ENCODE peak calls at places on chromosomes 16 and 17, in eight cellular contexts. B is chondrocyte; G is tibial artery; T is CD4-positive, alpha-beta T cell; O is CD8-positive, alpha-beta T cell; R is AG04449; C is foreskin fibroblast; E is progenitor cell of endocrine pancreas. N is an unnamed sample.

GRCh38 chr17:2222301-2222700 is 81.3 kb downstream of the SMG6 start:
- DNase-seq in G (no peak), T (no peak), R (no peak), O (no peak), E (no peak), B (no peak), C (no peak), N (no peak)

GRCh38 chr16:56350491-56351405 is 74.6 kb downstream of the AMFR start:
- DNase-seq in C (no peak), O (no peak), G (peak), R (no peak), B (peak), E (no peak), T (no peak), N (no peak)

GRCh38 chr17:350706-351435 is 1.7 kb downstream of the RPH3AL start:
- DNase-seq in T (no peak), C (peak), O (no peak), B (no peak), E (no peak), G (peak), R (no peak), N (no peak)

GRCh38 chr17:77356109-77356689 is 215.4 kb downstream of the SEC14L1 start:
- DNase-seq in O (peak), G (no peak), T (no peak), R (no peak), E (no peak), B (peak), C (no peak), N (no peak)

GRCh38 chr16:19879241-19879792 is 5.3 kb downstream of the GPRC5B start:
- DNase-seq in C (no peak), G (no peak), T (no peak), O (no peak), B (no peak), E (no peak), R (no peak), N (no peak)

GRCh38 chr17:77479817-77480508 is 339.2 kb downstream of the SEC14L1 start:
- DNase-seq in B (no peak), C (no peak), R (no peak), T (no peak), O (no peak), E (no peak), G (no peak), N (no peak)

GRCh38 chr16:87581867-87582220 is 20.5 kb upstream of the JPH3 start:
- DNase-seq in E (no peak), C (peak), B (no peak), G (peak), R (peak), O (no peak), T (no peak), N (peak)

GRCh38 chr16:71658771-71659170 is 32.8 kb downstream of the MARVELD3 start:
- DNase-seq in E (no peak), G (no peak), R (no peak), O (no peak), C (no peak), B (no peak), T (no peak), N (no peak)

DNA sequence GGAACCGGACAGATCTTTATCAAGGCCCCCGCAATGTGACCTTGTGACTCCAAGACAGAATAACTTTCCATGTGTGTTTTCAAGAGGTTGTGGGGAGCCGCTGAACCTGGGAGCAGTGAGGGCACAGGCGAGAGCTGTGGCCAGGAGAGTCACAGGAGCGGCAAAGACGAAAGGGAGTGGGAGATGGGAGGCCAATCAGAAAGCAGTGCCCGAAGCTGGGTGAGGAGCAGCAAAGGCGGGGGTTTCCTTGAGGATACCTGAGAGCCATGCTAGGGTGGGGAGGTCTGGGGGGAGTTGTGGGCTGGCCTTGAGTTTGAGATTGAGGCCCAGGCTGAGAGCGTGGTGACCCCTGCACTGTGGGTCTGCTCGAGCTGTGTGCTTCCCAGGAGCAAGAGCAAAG is 23.1 kb upstream of the NPTX1 start:
- DNase-seq in T (no peak), O (no peak), C (no peak), B (no peak), E (no peak), R (no peak), G (no peak), N (no peak)
- TF ChIP-seq CTCF in T (no peak), O (no peak), C (no peak), B (no peak), E (no peak), R (no peak), G (no peak), N (no peak)

DNA sequence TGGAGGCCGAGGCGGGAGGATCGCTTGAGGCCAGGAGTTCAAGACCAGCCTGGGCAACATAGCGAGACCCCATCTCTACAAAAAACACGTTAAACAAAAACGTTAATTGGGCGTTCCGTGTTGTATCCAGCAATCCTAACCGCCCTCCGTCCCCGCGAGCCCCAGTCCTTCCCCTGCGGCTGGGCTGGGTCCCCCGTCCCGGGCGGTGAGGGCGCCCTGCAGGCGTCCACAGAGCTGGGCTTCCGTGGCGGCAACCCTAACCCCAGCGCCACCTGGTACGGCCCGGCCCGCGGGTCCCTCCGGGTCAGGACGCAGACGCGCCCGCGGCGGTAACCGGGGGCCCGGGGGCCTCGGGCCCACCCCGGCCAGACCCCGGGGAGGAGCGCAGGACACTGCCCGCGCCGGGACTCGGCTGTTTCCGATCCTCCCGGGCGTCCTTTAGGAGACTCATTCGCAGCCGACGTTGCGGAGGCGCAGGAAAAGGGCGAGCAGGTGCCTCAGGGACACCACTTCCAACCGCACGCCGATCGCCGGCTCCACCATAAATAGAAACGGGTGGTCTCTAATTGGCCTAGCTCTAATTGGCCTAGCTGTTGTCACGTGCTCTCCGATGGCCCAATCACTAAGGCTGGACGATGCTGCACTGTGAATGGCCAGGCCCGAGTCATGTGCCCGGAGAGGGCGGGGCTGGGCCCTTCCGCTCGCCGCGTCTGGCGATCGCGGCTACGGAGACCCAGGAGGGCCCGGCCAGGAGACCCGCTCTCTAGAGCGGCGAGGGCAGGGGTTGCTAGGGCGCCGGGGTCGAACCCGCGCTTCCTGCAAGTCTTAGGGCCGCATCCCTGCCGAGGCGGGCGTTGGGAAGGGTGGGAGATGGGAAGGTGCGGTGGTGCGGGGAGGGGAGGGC is 19.0 kb upstream of the CSNK1D start:
- DNase-seq in T (peak), C (peak), E (peak), R (peak), B (peak), O (peak), G (peak), N (peak)
- TF ChIP-seq CTCF in T (no peak), C (no peak), E (no peak), R (no peak), B (peak), O (no peak), G (no peak), N (no peak)

GRCh38 chr16:68972720-68973119 is 129.4 kb downstream of the TANGO6 start:
- DNase-seq in O (no peak), G (no peak), R (no peak), B (no peak), E (no peak), T (no peak), C (peak), N (no peak)
- TF ChIP-seq CTCF in O (no peak), G (no peak), R (peak), B (peak), E (peak), T (no peak), C (peak), N (no peak)

DNA sequence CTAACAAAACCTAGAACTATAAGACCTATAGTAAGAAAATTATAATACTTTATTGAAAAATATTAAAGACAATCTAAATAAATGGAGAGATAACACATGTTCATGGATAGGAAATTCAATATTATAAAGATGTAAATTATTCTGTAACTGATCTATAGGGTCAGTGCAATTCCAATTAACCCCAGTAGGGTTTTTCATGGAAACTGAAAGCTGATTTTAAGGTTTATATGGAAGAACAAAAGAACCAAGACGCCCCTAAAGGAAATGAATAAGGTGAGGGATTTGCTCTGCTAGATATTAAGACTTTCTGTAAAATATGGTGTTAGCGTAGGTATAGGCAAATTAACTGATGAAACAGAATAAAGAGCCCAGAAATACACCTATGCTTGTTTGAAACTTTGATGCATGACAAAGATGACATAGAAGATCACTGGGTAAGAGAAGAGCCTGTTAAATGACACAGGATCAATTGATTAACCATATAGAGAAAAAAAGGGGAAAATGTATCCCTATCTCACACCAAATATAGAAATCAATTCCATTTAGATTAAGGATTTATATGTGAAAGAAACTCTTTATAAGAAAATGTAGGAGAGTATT is 3.0 kb downstream of the ICAM2 start:
- DNase-seq in C (no peak), T (no peak), B (no peak), R (no peak), G (no peak), O (no peak), E (no peak), N (no peak)
- TF ChIP-seq CTCF in C (peak), T (peak), B (peak), R (no peak), G (no peak), O (peak), E (peak), N (no peak)

DNA sequence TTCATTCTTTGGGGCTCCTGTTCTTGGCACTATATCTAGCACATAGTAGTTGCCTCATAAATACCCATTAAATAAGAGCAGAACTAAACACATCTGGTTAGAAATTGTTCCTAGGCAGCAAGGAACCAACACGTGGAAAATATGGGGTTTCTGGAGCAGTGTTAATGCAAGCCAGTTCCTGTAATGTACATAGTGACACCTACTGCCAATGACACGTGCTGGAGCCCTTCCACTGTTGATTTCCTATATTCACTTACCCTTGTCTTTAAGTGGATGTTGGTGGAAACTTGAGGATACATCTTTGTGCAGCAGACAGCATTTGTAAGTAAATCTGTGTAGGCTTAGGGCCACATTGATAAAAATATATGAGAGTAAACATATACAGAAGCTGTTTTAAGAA is 1.6 kb upstream of the IRF8 start:
- DNase-seq in E (no peak), T (no peak), B (no peak), G (no peak), R (no peak), O (no peak), C (no peak), N (no peak)
- TF ChIP-seq CTCF in E (no peak), T (no peak), B (no peak), G (no peak), R (no peak), O (no peak), C (no peak), N (no peak)